ENCODE peak calls at places on chromosomes 1 and 21, in eight cellular contexts. One of them, this sample, is unnamed.

GRCh38 chr1:169833179-169833901 is 38.6 kb upstream of the METTL18 start:
- DNase-seq in AG08395: no peak
- DNase-seq in posterior cingulate gyrus: no peak
- DNase-seq in CD4-positive, alpha-beta memory T cell: no peak
- DNase-seq in HEK293T: no peak
- DNase-seq in frontal cortex: no peak
- DNase-seq in colonic mucosa: no peak
- DNase-seq in aorta: no peak
- DNase-seq in this sample: no peak

GRCh38 chr1:167698313-167698712 is 23.5 kb upstream of the MPZL1 start:
- DNase-seq in AG08395: no peak
- DNase-seq in posterior cingulate gyrus: no peak
- DNase-seq in CD4-positive, alpha-beta memory T cell: no peak
- DNase-seq in HEK293T: no peak
- DNase-seq in frontal cortex: no peak
- DNase-seq in colonic mucosa: no peak
- DNase-seq in aorta: no peak
- DNase-seq in this sample: no peak

GRCh38 chr1:187931781-187932180 is 1103.0 kb downstream of the PLA2G4A start:
- DNase-seq in AG08395: no peak
- DNase-seq in posterior cingulate gyrus: no peak
- DNase-seq in CD4-positive, alpha-beta memory T cell: no peak
- DNase-seq in HEK293T: no peak
- DNase-seq in frontal cortex: no peak
- DNase-seq in colonic mucosa: no peak
- DNase-seq in aorta: no peak
- DNase-seq in this sample: no peak

GRCh38 chr1:198246331-198246730 is 89.5 kb downstream of the NEK7 start:
- DNase-seq in AG08395: no peak
- DNase-seq in posterior cingulate gyrus: no peak
- DNase-seq in CD4-positive, alpha-beta memory T cell: no peak
- DNase-seq in HEK293T: no peak
- DNase-seq in frontal cortex: no peak
- DNase-seq in colonic mucosa: no peak
- DNase-seq in aorta: no peak
- DNase-seq in this sample: no peak

GRCh38 chr21:38984568-38984967 is 178.8 kb downstream of the ETS2 start:
- DNase-seq in AG08395: no peak
- DNase-seq in posterior cingulate gyrus: no peak
- DNase-seq in CD4-positive, alpha-beta memory T cell: no peak
- DNase-seq in HEK293T: no peak
- DNase-seq in frontal cortex: no peak
- DNase-seq in colonic mucosa: no peak
- DNase-seq in aorta: no peak
- DNase-seq in this sample: no peak

GRCh38 chr1:241411776-241412338 is 54.9 kb upstream of the RGS7 start:
- DNase-seq in AG08395: peak
- DNase-seq in posterior cingulate gyrus: no peak
- DNase-seq in CD4-positive, alpha-beta memory T cell: no peak
- DNase-seq in HEK293T: no peak
- DNase-seq in frontal cortex: no peak
- DNase-seq in colonic mucosa: no peak
- DNase-seq in aorta: no peak
- DNase-seq in this sample: no peak

GRCh38 chr21:41121785-41122415 is 46.1 kb upstream of the BACE2 start:
- DNase-seq in AG08395: peak
- DNase-seq in posterior cingulate gyrus: peak
- DNase-seq in CD4-positive, alpha-beta memory T cell: peak
- DNase-seq in HEK293T: peak
- DNase-seq in frontal cortex: peak
- DNase-seq in colonic mucosa: peak
- DNase-seq in aorta: peak
- DNase-seq in this sample: peak

GRCh38 chr1:219753901-219754300 is 141.0 kb upstream of the ZC3H11B start:
- DNase-seq in AG08395: no peak
- DNase-seq in posterior cingulate gyrus: no peak
- DNase-seq in CD4-positive, alpha-beta memory T cell: no peak
- DNase-seq in HEK293T: no peak
- DNase-seq in frontal cortex: no peak
- DNase-seq in colonic mucosa: no peak
- DNase-seq in aorta: no peak
- DNase-seq in this sample: no peak

GRCh38 chr1:26537951-26538352 is 8.4 kb downstream of the RPS6KA1 start:
- DNase-seq in AG08395: peak
- DNase-seq in posterior cingulate gyrus: no peak
- DNase-seq in CD4-positive, alpha-beta memory T cell: peak
- DNase-seq in HEK293T: peak
- DNase-seq in frontal cortex: peak
- DNase-seq in colonic mucosa: peak
- DNase-seq in aorta: peak
- DNase-seq in this sample: no peak

GRCh38 chr1:12547586-12548225 is 70.3 kb downstream of the DHRS3 start:
- DNase-seq in AG08395: no peak
- DNase-seq in posterior cingulate gyrus: no peak
- DNase-seq in CD4-positive, alpha-beta memory T cell: no peak
- DNase-seq in HEK293T: peak
- DNase-seq in frontal cortex: no peak
- DNase-seq in colonic mucosa: no peak
- DNase-seq in aorta: no peak
- DNase-seq in this sample: no peak

GRCh38 chr1:89974701-89975470 is 20.0 kb upstream of the ZNF326 start:
- DNase-seq in AG08395: peak
- DNase-seq in posterior cingulate gyrus: no peak
- DNase-seq in CD4-positive, alpha-beta memory T cell: no peak
- DNase-seq in HEK293T: no peak
- DNase-seq in frontal cortex: no peak
- DNase-seq in colonic mucosa: no peak
- DNase-seq in aorta: no peak
- DNase-seq in this sample: no peak

GRCh38 chr21:35622612-35623011 is 437.7 kb downstream of the SETD4 start:
- DNase-seq in AG08395: no peak
- DNase-seq in posterior cingulate gyrus: no peak
- DNase-seq in CD4-positive, alpha-beta memory T cell: no peak
- DNase-seq in HEK293T: no peak
- DNase-seq in frontal cortex: no peak
- DNase-seq in colonic mucosa: no peak
- DNase-seq in aorta: no peak
- DNase-seq in this sample: no peak

GRCh38 chr1:117563492-117563875 is 42.4 kb upstream of the TENT5C start:
- DNase-seq in AG08395: no peak
- DNase-seq in posterior cingulate gyrus: no peak
- DNase-seq in CD4-positive, alpha-beta memory T cell: no peak
- DNase-seq in HEK293T: no peak
- DNase-seq in frontal cortex: no peak
- DNase-seq in colonic mucosa: peak
- DNase-seq in aorta: no peak
- DNase-seq in this sample: no peak

GRCh38 chr21:43824250-43824882 is 35.0 kb downstream of the RRP1 start:
- DNase-seq in AG08395: peak
- DNase-seq in posterior cingulate gyrus: no peak
- DNase-seq in CD4-positive, alpha-beta memory T cell: no peak
- DNase-seq in HEK293T: no peak
- DNase-seq in frontal cortex: no peak
- DNase-seq in colonic mucosa: no peak
- DNase-seq in aorta: peak
- DNase-seq in this sample: no peak

GRCh38 chr1:185244015-185244747 is 72.9 kb downstream of the IVNS1ABP start:
- DNase-seq in AG08395: peak
- DNase-seq in posterior cingulate gyrus: no peak
- DNase-seq in CD4-positive, alpha-beta memory T cell: no peak
- DNase-seq in HEK293T: no peak
- DNase-seq in frontal cortex: no peak
- DNase-seq in colonic mucosa: no peak
- DNase-seq in aorta: no peak
- DNase-seq in this sample: no peak

GRCh38 chr1:228830954-228831481 is 95.7 kb downstream of the RHOU start:
- DNase-seq in AG08395: peak
- DNase-seq in posterior cingulate gyrus: no peak
- DNase-seq in CD4-positive, alpha-beta memory T cell: no peak
- DNase-seq in HEK293T: no peak
- DNase-seq in frontal cortex: no peak
- DNase-seq in colonic mucosa: no peak
- DNase-seq in aorta: no peak
- DNase-seq in this sample: no peak

GRCh38 chr1:153072806-153073726 is 1.7 kb upstream of the SPRR2B start:
- DNase-seq in AG08395: no peak
- DNase-seq in posterior cingulate gyrus: no peak
- DNase-seq in CD4-positive, alpha-beta memory T cell: no peak
- DNase-seq in HEK293T: no peak
- DNase-seq in frontal cortex: no peak
- DNase-seq in colonic mucosa: no peak
- DNase-seq in aorta: no peak
- DNase-seq in this sample: no peak

GRCh38 chr1:38677756-38678155 is 181.8 kb downstream of the RRAGC start:
- DNase-seq in AG08395: no peak
- DNase-seq in posterior cingulate gyrus: no peak
- DNase-seq in CD4-positive, alpha-beta memory T cell: no peak
- DNase-seq in HEK293T: no peak
- DNase-seq in frontal cortex: no peak
- DNase-seq in colonic mucosa: no peak
- DNase-seq in aorta: no peak
- DNase-seq in this sample: no peak

GRCh38 chr1:87439821-87440220 is 111.1 kb downstream of the LMO4 start:
- DNase-seq in AG08395: no peak
- DNase-seq in posterior cingulate gyrus: no peak
- DNase-seq in CD4-positive, alpha-beta memory T cell: no peak
- DNase-seq in HEK293T: no peak
- DNase-seq in frontal cortex: no peak
- DNase-seq in colonic mucosa: no peak
- DNase-seq in aorta: no peak
- DNase-seq in this sample: no peak

GRCh38 chr1:151729966-151730291 is 8.6 kb downstream of the RIIAD1 start:
- DNase-seq in AG08395: no peak
- DNase-seq in posterior cingulate gyrus: no peak
- DNase-seq in CD4-positive, alpha-beta memory T cell: no peak
- DNase-seq in HEK293T: no peak
- DNase-seq in frontal cortex: no peak
- DNase-seq in colonic mucosa: peak
- DNase-seq in aorta: no peak
- DNase-seq in this sample: no peak

GRCh38 chr1:3910769-3911520 is 10.9 kb upstream of the C1orf174 start:
- DNase-seq in AG08395: peak
- DNase-seq in posterior cingulate gyrus: peak
- DNase-seq in CD4-positive, alpha-beta memory T cell: peak
- DNase-seq in HEK293T: peak
- DNase-seq in frontal cortex: peak
- DNase-seq in colonic mucosa: peak
- DNase-seq in aorta: no peak
- DNase-seq in this sample: peak

GRCh38 chr1:228778946-228779345 is 43.7 kb downstream of the RHOU start:
- DNase-seq in AG08395: no peak
- DNase-seq in posterior cingulate gyrus: no peak
- DNase-seq in CD4-positive, alpha-beta memory T cell: no peak
- DNase-seq in HEK293T: no peak
- DNase-seq in frontal cortex: no peak
- DNase-seq in colonic mucosa: no peak
- DNase-seq in aorta: no peak
- DNase-seq in this sample: no peak